ENCODE peak calls at places on chromosomes 5 and 9, in four cellular contexts. A is dorsolateral prefrontal cortex; J is CD4-positive, alpha-beta T cell; N is GM23248. Z is an unnamed sample.
A peak's percentile ranks its signal among the peaks of the same experiment; 100 is the strongest.

GRCh38 chr5:96149546-96149945 is 187.9 kb upstream of the ELL2 start:
- DNase-seq in J (no peak), N (peak; percentile 81), A (no peak), Z (no peak)

GRCh38 chr9:131585375-131585774 is 40.1 kb downstream of the PRRT1B start:
- DNase-seq in A (no peak), J (peak; percentile 18), N (no peak), Z (no peak)

GRCh38 chr5:38724301-38725030 is 121.3 kb upstream of the OSMR start:
- DNase-seq in N (peak; percentile 86), A (no peak), J (no peak), Z (peak; percentile 87)

GRCh38 chr5:145858929-145859328 is 13.9 kb downstream of the GRXCR2 start:
- DNase-seq in N (peak; percentile 10), A (no peak), J (no peak), Z (no peak)

GRCh38 chr9:75001719-75002421 is 26.2 kb downstream of the CARNMT1 start:
- DNase-seq in N (peak; percentile 78), J (no peak), A (no peak), Z (peak; percentile 85)

GRCh38 chr5:147208134-147208533 is 26.7 kb upstream of the STK32A start:
- DNase-seq in N (peak; percentile 50), J (no peak), A (no peak), Z (no peak)

GRCh38 chr9:106400950-106401349 is 462.0 kb upstream of the ZNF462 start:
- DNase-seq in J (no peak), A (no peak), N (no peak), Z (no peak)

GRCh38 chr5:68652507-68652906 is 437.0 kb downstream of the PIK3R1 start:
- DNase-seq in J (no peak), N (peak; percentile 44), A (no peak), Z (peak; percentile 10)

GRCh38 chr5:103101079-103101732 is 18.7 kb downstream of the GIN1 start:
- DNase-seq in J (no peak), N (no peak), A (no peak), Z (no peak)

GRCh38 chr9:90974007-90974406 is 172.4 kb downstream of the SYK start:
- DNase-seq in N (no peak), A (no peak), J (no peak), Z (no peak)

GRCh38 chr5:43236633-43237355 is 44.8 kb downstream of the NIM1K start:
- DNase-seq in A (no peak), J (no peak), N (no peak), Z (no peak)

GRCh38 chr5:28468121-28468520 is 1429.7 kb upstream of the CDH9 start:
- DNase-seq in A (no peak), N (no peak), J (no peak), Z (no peak)

GRCh38 chr5:132765311-132766019 is 11.6 kb downstream of the SEPTIN8 start:
- DNase-seq in N (no peak), A (no peak), J (no peak), Z (no peak)

GRCh38 chr5:181246276-181247050 is 2.8 kb upstream of the RACK1 start:
- DNase-seq in A (peak; percentile 83), N (peak; percentile 97), J (peak; percentile 59), Z (peak; percentile 79)

GRCh38 chr5:172096184-172096941 is 89.9 kb upstream of the FBXW11 start:
- DNase-seq in J (no peak), A (no peak), N (no peak), Z (no peak)

GRCh38 chr5:54309751-54310432 is 481 bp downstream of the ARL15 start:
- DNase-seq in A (peak; percentile 32), J (peak; percentile 20), N (peak; percentile 62), Z (peak; percentile 28)

GRCh38 chr9:37381094-37381741 is 41.3 kb upstream of the GRHPR start:
- DNase-seq in J (no peak), N (no peak), A (no peak), Z (no peak)

GRCh38 chr5:25955337-25955736 is 1083.0 kb downstream of the CDH9 start:
- DNase-seq in A (no peak), N (no peak), J (no peak), Z (no peak)

GRCh38 chr5:121691478-121691877 is 160.2 kb upstream of the FTMT start:
- DNase-seq in A (no peak), J (no peak), N (peak; percentile 2), Z (peak; percentile 6)

GRCh38 chr5:172213126-172213525 is 19.2 kb downstream of the EFCAB9 start:
- DNase-seq in A (no peak), N (no peak), J (no peak), Z (no peak)

GRCh38 chr5:150024241-150024984 is 23.9 kb downstream of the HMGXB3 start:
- DNase-seq in N (no peak), A (no peak), J (no peak), Z (peak; percentile 28)

GRCh38 chr9:76374702-76375543 is 19.3 kb downstream of the RFK start:
- DNase-seq in N (peak; percentile 80), J (no peak), A (no peak), Z (no peak)

DNA sequence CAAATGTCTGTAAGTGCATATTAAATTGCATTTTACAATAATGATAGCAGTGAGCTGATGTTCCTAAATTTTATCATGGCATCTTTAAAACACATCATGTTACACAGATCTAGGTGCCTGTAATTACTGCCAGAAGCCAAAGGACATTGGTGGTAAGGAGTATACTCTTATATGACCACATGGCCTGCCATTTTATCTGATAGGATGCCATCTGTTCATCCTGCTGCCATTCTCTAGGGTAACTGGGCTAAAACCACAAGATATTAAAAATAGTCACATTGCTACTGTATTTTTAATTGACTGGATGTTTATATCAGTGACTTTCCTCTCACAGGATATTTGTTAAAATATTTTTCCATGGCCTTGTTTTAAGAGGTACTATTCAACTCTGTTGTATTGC is 53.1 kb downstream of the HCN1 start:
- DNase-seq in A (no peak), J (no peak), N (no peak), Z (no peak)
- H3K27ac ChIP-seq in A (no peak overlapping the region), J (no peak overlapping the region), N (no peak overlapping the region), Z (no peak overlapping the region)

GRCh38 chr5:138245717-138246116 is 28.7 kb downstream of the GFRA3 start:
- DNase-seq in A (no peak), J (no peak), N (no peak), Z (no peak)
- H3K27ac ChIP-seq in A (no peak overlapping the region), J (no peak overlapping the region), N (no peak overlapping the region), Z (no peak overlapping the region)

GRCh38 chr5:77877516-77878070 is 101.5 kb upstream of the TBCA start:
- DNase-seq in A (no peak), N (no peak), J (no peak), Z (no peak)

GRCh38 chr5:77876862-77877502 is 100.8 kb upstream of the TBCA start:
- DNase-seq in A (no peak), N (no peak), J (no peak), Z (no peak)

GRCh38 chr5:77885501-77885900 is 109.4 kb upstream of the TBCA start:
- DNase-seq in J (no peak), N (no peak), A (no peak), Z (no peak)

GRCh38 chr5:77881528-77881927 is 105.4 kb upstream of the TBCA start:
- DNase-seq in J (no peak), N (no peak), A (no peak), Z (no peak)

GRCh38 chr5:77882670-77883257 is 106.6 kb upstream of the TBCA start:
- DNase-seq in J (no peak), N (peak; percentile 87), A (no peak), Z (no peak)
- H3K27ac ChIP-seq in J (no peak overlapping the region), N (peak overlapping the region; percentile 58), A (no peak overlapping the region), Z (no peak overlapping the region)

GRCh38 chr9:17024129-17024528 is 110.7 kb upstream of the CNTLN start:
- DNase-seq in J (no peak), A (no peak), N (no peak), Z (no peak)
- H3K27ac ChIP-seq in J (no peak overlapping the region), A (no peak overlapping the region), N (no peak overlapping the region), Z (no peak overlapping the region)

DNA sequence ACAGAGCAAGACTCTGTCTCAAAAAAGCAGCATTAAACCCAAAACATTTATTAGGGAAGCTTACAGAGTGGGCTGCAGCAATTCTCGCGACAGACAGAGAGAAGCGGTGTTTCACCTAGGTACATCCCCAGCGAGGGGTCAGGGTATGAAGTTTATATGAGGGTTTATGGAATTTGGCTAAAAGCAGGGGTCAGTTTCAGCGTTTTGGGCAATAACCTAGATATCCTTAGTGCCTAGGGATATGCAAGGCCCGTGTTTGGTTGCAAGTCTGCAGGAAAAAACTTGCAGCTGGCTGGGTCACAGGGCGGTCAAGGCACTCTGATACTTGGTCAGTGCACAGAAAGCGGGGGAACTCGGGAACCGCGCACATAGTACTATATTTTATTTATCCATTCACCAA is 649 bp upstream of the GLE1 start:
- DNase-seq in J (no peak), N (peak; percentile 56), A (no peak), Z (no peak)
- H3K27ac ChIP-seq in J (no peak overlapping the region), N (peak overlapping the region; percentile 37), A (no peak overlapping the region), Z (peak overlapping the region; percentile 74)

GRCh38 chr9:115972362-115972761 is 181.2 kb upstream of the PAPPA start:
- DNase-seq in N (no peak), J (no peak), A (no peak), Z (no peak)
- H3K27ac ChIP-seq in N (no peak overlapping the region), J (no peak overlapping the region), A (no peak overlapping the region), Z (no peak overlapping the region)